ENCODE peak calls at places on chromosomes 3 and 15, in four cellular contexts. O is hippocampal formation, U is MV-4-11, Y is progenitor cell of endocrine pancreas. L is an unnamed sample.

GRCh38 chr3:22016197-22016596 is 265.2 kb upstream of the ZNF385D start:
- DNase-seq in Y (no peak), O (no peak), U (no peak), L (no peak)

GRCh38 chr3:71057526-71057894 is 526.0 kb downstream of the FOXP1 start:
- DNase-seq in Y (no peak), O (no peak), U (no peak), L (no peak)

GRCh38 chr3:34008191-34008590 is 209.8 kb downstream of the PDCD6IP start:
- DNase-seq in Y (no peak), O (no peak), U (no peak), L (no peak)

GRCh38 chr15:27244047-27244446 is 273.1 kb downstream of the GABRG3 start:
- DNase-seq in O (no peak), U (no peak), Y (no peak), L (no peak)

GRCh38 chr3:197912770-197913476 is 37.1 kb upstream of the RPL35A start:
- DNase-seq in U (no peak), O (no peak), Y (no peak), L (no peak)

GRCh38 chr3:138234401-138235179 is 47.5 kb downstream of the ARMC8 start:
- DNase-seq in U (no peak), O (no peak), Y (no peak), L (no peak)

GRCh38 chr15:98405013-98405412 is 243.3 kb upstream of the IGF1R start:
- DNase-seq in Y (no peak), U (peak), O (no peak), L (no peak)

GRCh38 chr3:70716832-70717231 is 404.4 kb upstream of the MDFIC2 start:
- DNase-seq in U (no peak), O (peak), Y (no peak), L (no peak)

GRCh38 chr3:78978037-78978436 is 789.8 kb downstream of the ROBO1 start:
- DNase-seq in U (no peak), O (peak), Y (no peak), L (no peak)

L was measured in occipital lobe.